ENCODE peak calls at places on chromosome 4, in four cellular contexts. Z is IMR-90, N is sigmoid colon, L is endodermal cell. O is an unnamed sample. For H3K4me1 and H3K27me3, the result is how much of the 10 kb centered on the place peaks cover.

GRCh38 chr4:149997881-149998421 is 80.3 kb upstream of the DCLK2 start:
- DNase-seq in Z (peak), N (no peak), L (no peak), O (no peak)

GRCh38 chr4:1052231-1052671 is 40.8 kb downstream of the FGFRL1 start:
- DNase-seq in Z (no peak), N (peak), L (no peak), O (no peak)

GRCh38 chr4:145176641-145177432 is 3.6 kb downstream of the OTUD4 start:
- DNase-seq in Z (peak), N (no peak), L (no peak), O (no peak)

GRCh38 chr4:5839332-5839731 is 53.6 kb downstream of the CRMP1 start:
- DNase-seq in Z (no peak), N (no peak), L (no peak), O (no peak)

GRCh38 chr4:1644906-1645657 is 39.0 kb downstream of the FAM53A start:
- DNase-seq in Z (no peak), N (peak), L (peak), O (no peak)

GRCh38 chr4:163681208-163681821 is 186.8 kb downstream of the TMA16 start:
- DNase-seq in Z (peak), N (no peak), L (peak), O (no peak)

GRCh38 chr4:114791976-114792375 is 193.4 kb downstream of the UGT8 start:
- DNase-seq in Z (no peak), N (no peak), L (no peak), O (no peak)

GRCh38 chr4:124803641-124804040 is 91.1 kb upstream of the ANKRD50 start:
- DNase-seq in Z (peak), N (no peak), L (no peak), O (no peak)

GRCh38 chr4:132395576-132395975 is 753.5 kb upstream of the PCDH10 start:
- DNase-seq in Z (no peak), N (no peak), L (no peak), O (no peak)

GRCh38 chr4:84597450-84597849 is 14.5 kb downstream of the CDS1 start:
- DNase-seq in Z (no peak), N (no peak), L (no peak), O (no peak)

GRCh38 chr4:113026556-113026955 is 22.9 kb upstream of the ANK2 start:
- DNase-seq in Z (no peak), N (no peak), L (no peak), O (no peak)

GRCh38 chr4:156931267-156931666 is 40.3 kb downstream of the PDGFC start:
- DNase-seq in Z (peak), N (no peak), L (no peak), O (peak)

GRCh38 chr4:170009291-170009690 is 16.9 kb downstream of the MFAP3L start:
- DNase-seq in Z (no peak), N (no peak), L (no peak), O (no peak)

GRCh38 chr4:164440196-164440595 is 313.7 kb upstream of the SMIM31 start:
- DNase-seq in Z (peak), N (no peak), L (no peak), O (no peak)

GRCh38 chr4:101356928-101357327 is 9.6 kb upstream of the PPP3CA start:
- DNase-seq in Z (peak), N (no peak), L (no peak), O (peak)

GRCh38 chr4:110490109-110490508 is 14.2 kb downstream of the ENPEP start:
- DNase-seq in Z (no peak), N (no peak), L (no peak), O (no peak)

GRCh38 chr4:125321709-125322362 is 7.1 kb downstream of the FAT4 start:
- DNase-seq in Z (peak), N (no peak), L (no peak), O (no peak)

GRCh38 chr4:1092026-1092982 is 21.1 kb downstream of the RNF212 start:
- DNase-seq in Z (no peak), N (no peak), L (peak), O (no peak)

GRCh38 chr4:95761441-95761840 is 78.5 kb upstream of the PDHA2 start:
- DNase-seq in Z (peak), N (no peak), L (no peak), O (no peak)

GRCh38 chr4:109434007-109434792 is 585 bp downstream of the SEC24B start:
- DNase-seq in Z (peak), N (peak), L (peak), O (peak)

GRCh38 chr4:82679531-82679930 is 117.7 kb upstream of the TMEM150C start:
- DNase-seq in Z (no peak), N (no peak), L (no peak), O (no peak)

GRCh38 chr4:160217352-160217751 is 1114.5 kb downstream of the RAPGEF2 start:
- DNase-seq in Z (no peak), N (no peak), L (no peak), O (no peak)

GRCh38 chr4:24794111-24794860 is 1.1 kb upstream of the SOD3 start:
- DNase-seq in Z (peak), N (peak), L (peak), O (no peak)

GRCh38 chr4:8507624-8508023 is 67.0 kb downstream of the TRMT44 start:
- DNase-seq in Z (no peak), N (peak), L (no peak), O (no peak)

GRCh38 chr4:127623755-127624087 is 9.0 kb upstream of the INTU start:
- DNase-seq in Z (peak), N (no peak), L (no peak), O (no peak)

GRCh38 chr4:5980436-5981155 is 37.6 kb downstream of the C4orf50 start:
- DNase-seq in Z (no peak), N (no peak), L (peak), O (no peak)

GRCh38 chr4:149095798-149096197 is 653.6 kb upstream of the NR3C2 start:
- DNase-seq in Z (no peak), N (no peak), L (no peak), O (no peak)

GRCh38 chr4:26206339-26206738 is 114.5 kb upstream of the RBPJ start:
- DNase-seq in Z (peak), N (peak), L (no peak), O (no peak)

DNA sequence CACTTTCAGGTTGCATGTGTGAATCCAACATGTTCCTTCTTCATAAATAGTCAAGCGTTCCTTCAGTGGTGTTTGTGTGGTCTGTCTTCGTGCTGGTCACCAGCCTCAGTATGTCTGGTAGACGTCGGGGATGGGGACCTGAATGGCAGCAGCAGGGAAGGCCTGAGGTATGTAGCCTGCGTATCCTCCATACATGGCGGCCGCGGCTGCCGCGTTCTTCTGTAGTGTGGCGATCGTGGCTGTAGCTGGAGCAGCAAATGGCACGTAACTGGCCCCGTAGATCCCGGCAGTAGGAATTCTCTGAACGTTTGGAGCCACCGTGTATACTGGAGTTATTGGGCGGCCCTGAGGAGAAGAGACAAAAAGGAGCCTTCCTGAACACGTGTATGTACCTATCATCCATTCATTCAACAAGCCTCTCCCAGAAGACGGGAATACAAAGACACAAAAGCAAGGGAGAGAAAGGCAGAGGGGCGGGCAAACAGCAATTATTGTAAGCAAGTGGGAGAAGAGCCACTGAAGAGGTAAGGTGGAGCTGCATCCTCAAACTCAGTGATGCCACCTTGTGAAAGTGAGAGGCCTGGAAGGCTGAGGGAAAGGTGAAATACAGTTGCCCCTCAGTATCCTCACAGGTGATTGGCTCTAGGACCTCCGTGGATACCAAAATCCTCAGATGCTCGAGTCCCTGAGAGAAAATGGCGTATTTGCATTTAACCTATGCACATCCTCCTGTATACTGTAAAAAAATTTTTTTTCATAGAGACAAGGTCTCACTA is 90.9 kb downstream of the CHRNA9 start:
- DNase-seq in Z (no peak), N (no peak), L (no peak), O (no peak)
- H3K4me1 ChIP-seq in Z (under half), N (under half), L (under half), O (under half)

DNA sequence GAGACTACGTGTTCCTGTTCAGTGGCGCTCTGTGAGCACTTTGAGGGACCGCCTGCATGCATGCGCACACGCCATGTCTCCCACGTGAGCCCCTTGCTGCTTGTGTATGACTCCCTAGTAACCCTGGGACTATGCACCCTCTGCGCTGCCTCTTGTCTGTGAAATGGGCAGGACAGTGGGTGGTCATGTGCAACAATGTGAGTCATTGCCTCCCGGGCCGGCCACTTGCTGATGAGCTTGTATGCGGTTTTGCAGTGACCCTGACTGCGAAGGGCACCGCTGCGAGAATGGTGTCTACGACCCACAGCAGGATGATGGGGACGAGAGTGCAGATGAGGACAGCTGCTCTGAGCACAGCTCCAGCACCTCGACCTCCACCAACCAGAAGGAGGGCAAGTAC is 61.4 kb downstream of the TNIP2 start:
- DNase-seq in Z (peak), N (no peak), L (no peak), O (no peak)
- H3K27me3 ChIP-seq in Z (under half), N (under half), L (under half), O (under half)

DNA sequence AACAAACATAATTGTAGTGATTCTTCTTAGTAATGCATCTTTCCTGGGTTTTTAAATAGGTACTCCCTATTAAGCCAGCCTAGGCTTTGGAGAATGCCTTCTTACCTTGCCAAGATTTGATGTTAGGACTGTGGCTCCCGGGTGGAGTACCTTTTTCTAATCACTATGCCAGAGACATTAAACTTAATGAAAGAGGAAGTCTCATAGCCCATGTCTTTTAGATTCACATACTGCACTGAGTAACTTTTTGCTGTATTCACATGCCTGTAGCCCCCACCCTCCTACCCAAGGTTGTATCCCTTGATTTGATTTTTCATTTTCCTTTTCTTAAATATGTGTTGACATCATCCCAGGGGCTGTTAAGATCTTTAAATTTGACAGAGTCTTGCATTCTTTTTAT is 104.2 kb upstream of the TLR2 start:
- DNase-seq in Z (no peak), N (no peak), L (no peak), O (no peak)
- H3K4me1 ChIP-seq in Z (under half), N (under half), L (under half), O (under half)

DNA sequence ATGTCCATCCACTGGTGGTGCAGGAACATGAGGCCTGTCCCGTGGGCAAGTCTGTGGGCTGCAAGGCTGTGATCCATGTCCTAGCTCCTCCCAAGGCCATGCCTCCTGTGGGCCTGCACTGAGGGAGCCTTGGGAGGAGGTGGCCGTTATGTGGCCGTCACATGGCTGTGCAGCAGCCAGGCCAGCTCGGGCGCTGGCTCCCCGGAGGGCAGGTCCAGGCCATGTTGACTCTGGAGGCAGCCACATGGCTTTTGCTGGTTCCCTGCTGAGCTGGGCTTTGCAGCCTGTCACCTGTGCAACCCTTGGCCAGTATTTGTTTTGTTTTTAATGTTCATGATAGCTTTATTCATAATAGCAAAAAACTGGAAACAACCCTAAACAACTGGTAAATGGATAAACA is 13.3 kb downstream of the ADRA2C start:
- DNase-seq in Z (no peak), N (no peak), L (no peak), O (no peak)
- H3K27me3 ChIP-seq in Z (under half), N (half or more), L (under half), O (under half)

GRCh38 chr4:143021384-143021783 is 163.3 kb upstream of the USP38 start:
- DNase-seq in Z (no peak), N (no peak), L (no peak), O (no peak)
- H3K4me1 ChIP-seq in Z (under half), N (under half), L (under half), O (under half)

GRCh38 chr4:140567722-140568121 is 1.0 kb downstream of the UCP1 start:
- DNase-seq in Z (no peak), N (no peak), L (peak), O (no peak)

GRCh38 chr4:140571620-140572019 is 2.9 kb upstream of the UCP1 start:
- DNase-seq in Z (no peak), N (no peak), L (no peak), O (no peak)

GRCh38 chr4:140569307-140569638 is 512 bp upstream of the UCP1 start:
- DNase-seq in Z (no peak), N (no peak), L (no peak), O (no peak)

DNA sequence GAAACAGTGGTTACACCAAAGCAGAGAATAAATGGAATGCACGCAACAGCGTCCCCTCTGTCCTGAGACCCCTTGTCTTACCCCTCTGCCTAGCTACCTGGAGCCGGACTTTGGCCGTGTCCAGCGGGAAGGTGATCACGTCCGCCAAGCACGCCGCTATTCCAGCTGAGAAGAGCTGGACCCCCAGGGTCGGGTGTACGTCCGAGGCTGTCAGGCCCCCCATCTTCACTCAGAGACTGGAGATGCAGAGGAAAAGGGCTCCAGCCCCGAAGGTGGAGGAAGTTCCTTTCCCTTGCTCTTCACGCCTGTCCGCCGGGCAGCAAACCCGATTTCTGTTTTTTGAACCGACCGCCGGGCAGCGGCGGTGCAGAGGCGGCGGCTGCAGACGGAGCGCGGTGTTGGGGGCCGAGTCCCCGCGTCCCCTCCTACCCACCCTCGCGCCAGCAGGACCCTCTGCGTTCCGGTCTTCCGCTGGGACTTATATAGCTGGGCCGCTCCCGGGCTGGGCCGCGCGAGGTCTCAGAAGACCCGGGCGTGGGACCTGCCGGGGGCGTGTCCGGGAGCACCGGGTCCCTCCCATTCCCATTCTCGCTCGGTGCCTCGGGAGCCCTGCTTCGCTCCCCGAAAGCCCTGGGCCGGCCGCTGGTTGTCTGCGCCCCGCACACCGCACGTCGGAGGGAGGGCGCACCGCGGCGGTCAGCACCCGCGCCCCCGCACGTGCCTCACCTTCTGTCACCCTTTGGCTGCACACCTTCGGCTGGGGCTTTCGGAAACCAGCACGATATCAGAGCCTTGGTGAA is at the start of gene UCP1:
- DNase-seq in Z (no peak), N (no peak), L (peak), O (peak)
- H3K27me3 ChIP-seq in Z (half or more), N (half or more), L (half or more), O (under half)

DNA sequence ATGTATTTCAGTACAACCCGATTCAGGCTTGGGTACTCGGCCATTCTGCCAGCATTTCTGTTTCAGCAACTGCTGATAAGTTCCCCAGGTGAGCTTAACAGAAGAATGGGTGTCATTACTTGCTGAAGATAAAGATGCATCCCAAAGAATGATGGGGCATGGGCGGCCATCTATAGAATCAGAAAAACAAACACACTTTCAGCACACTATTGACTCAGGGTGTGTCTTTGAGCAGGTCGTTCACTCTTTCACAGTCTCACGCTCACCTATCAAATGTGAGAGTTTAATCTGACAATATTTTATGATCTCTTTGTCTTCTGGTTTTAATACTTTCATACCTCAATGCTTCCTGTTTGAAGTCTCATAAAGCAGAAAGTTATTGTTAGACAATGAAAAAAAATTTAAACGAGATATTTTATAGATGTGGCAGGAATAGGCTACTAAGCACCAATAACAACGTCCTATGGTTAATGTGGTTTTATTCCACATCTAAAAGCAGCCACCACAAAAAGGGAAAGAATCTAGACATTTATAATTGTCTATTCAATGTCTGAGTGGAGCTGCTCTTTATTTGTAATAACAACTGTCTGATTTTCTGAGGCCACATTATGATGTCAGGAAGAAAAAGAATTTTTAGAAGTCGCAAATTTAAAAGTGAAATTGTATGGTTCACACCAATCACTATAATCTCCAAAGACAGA is 17.0 kb downstream of the GASK1B start:
- DNase-seq in Z (no peak), N (no peak), L (peak), O (peak)
- H3K4me1 ChIP-seq in Z (under half), N (under half), L (under half), O (under half)

GRCh38 chr4:140044314-140044991 is 109.5 kb downstream of the MAML3 start:
- DNase-seq in Z (peak), N (no peak), L (no peak), O (no peak)

GRCh38 chr4:140046573-140046972 is 107.4 kb downstream of the MAML3 start:
- DNase-seq in Z (no peak), N (no peak), L (peak), O (no peak)

GRCh38 chr4:140047017-140047640 is 106.9 kb downstream of the MAML3 start:
- DNase-seq in Z (no peak), N (no peak), L (peak), O (no peak)

GRCh38 chr4:140047781-140048180 is 106.2 kb downstream of the MAML3 start:
- DNase-seq in Z (no peak), N (no peak), L (no peak), O (no peak)

DNA sequence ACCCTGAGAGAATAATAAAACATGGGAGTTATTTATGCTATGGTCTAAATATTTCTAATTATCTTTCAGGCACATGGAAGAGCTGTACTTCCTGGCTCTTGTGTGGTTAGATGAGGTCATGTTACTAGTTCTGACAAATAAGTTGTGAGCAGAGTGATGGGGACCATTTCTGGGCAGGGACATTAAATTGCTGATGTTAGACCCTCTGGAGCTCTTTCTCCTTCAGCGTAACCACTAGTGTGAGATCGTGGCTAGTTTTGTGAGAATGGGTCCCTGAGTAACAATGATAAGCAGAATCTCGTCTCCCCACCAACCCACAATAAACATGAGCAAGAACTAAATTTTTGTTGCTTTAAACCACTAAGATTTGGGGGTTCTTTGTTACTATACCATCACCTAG is 107.9 kb downstream of the MAML3 start:
- DNase-seq in Z (no peak), N (no peak), L (no peak), O (no peak)
- H3K27me3 ChIP-seq in Z (under half), N (under half), L (under half), O (under half)

O was measured in Caco-2.